ENCODE peak calls at places on chromosomes 16 and 17, in eight cellular contexts. G is NCI-H510A; M is ACHN; I is activated CD4-positive, alpha-beta T cell treated with anti-CD3 and anti-CD28 coated beads, Interleukin-2, amount 50 U/mL, for 48 hours; K is fibroblast of gingiva; C is cardiac muscle cell; R is activated CD8-positive, alpha-beta T cell treated with anti-CD3 and anti-CD28 coated beads, Interleukin-2, amount 10 ng/mL, durations not matched to agents 7 days and 5 days; Y is AG08395. D is an unnamed sample.

GRCh38 chr17:63973930-63974593 is 1.3 kb upstream of the SCN4A start:
- DNase-seq in Y (peak), G (peak), K (peak), I (no peak), R (no peak), C (no peak), M (peak), D (peak)

GRCh38 chr16:89642574-89642973 is 14.9 kb downstream of the CHMP1A start:
- DNase-seq in G (no peak), R (no peak), K (no peak), C (no peak), M (no peak), Y (no peak), I (no peak), D (no peak)

GRCh38 chr16:88402551-88402950 is 19.8 kb downstream of the ZNF469 start:
- DNase-seq in R (no peak), C (no peak), G (no peak), Y (no peak), M (no peak), K (no peak), I (no peak), D (no peak)

GRCh38 chr16:6827931-6828330 is 504.7 kb upstream of the RBFOX1 start:
- DNase-seq in M (no peak), I (no peak), Y (no peak), K (no peak), G (no peak), C (no peak), R (no peak), D (no peak)

GRCh38 chr17:48636177-48637018 is 10.2 kb upstream of the HOXB9 start:
- DNase-seq in R (peak), Y (peak), M (no peak), I (peak), G (peak), K (no peak), C (peak), D (peak)

GRCh38 chr16:17647879-17648649 is 177.3 kb upstream of the XYLT1 start:
- DNase-seq in Y (peak), G (no peak), C (no peak), I (no peak), K (no peak), R (no peak), M (no peak), D (no peak)

GRCh38 chr16:4683255-4684029 is 9.9 kb upstream of the NUDT16L1 start:
- DNase-seq in I (no peak), K (no peak), C (no peak), Y (no peak), G (no peak), R (no peak), M (no peak), D (no peak)

GRCh38 chr16:22641030-22641671 is 130.5 kb downstream of the NPIPB5 start:
- DNase-seq in R (peak), C (peak), I (no peak), G (no peak), Y (peak), K (no peak), M (peak), D (no peak)

GRCh38 chr17:38418693-38419507 is 9.4 kb upstream of the ARHGAP23 start:
- DNase-seq in Y (no peak), M (no peak), R (no peak), I (no peak), G (no peak), K (no peak), C (no peak), D (no peak)

GRCh38 chr17:14833201-14833773 is 431.8 kb downstream of the PMP22 start:
- DNase-seq in C (peak), I (no peak), K (peak), Y (peak), M (no peak), G (no peak), R (no peak), D (no peak)

GRCh38 chr17:42286411-42287295 is 1.6 kb upstream of the STAT5A start:
- DNase-seq in K (no peak), M (no peak), C (no peak), G (no peak), R (no peak), Y (no peak), I (no peak), D (no peak)

GRCh38 chr17:60525347-60525623 is 757 bp downstream of the APPBP2 start:
- DNase-seq in C (peak), I (peak), Y (no peak), G (no peak), K (no peak), R (no peak), M (no peak), D (no peak)

GRCh38 chr16:391885-392335 is 5.1 kb upstream of the NME4 start:
- DNase-seq in M (peak), C (peak), Y (peak), G (no peak), R (peak), I (peak), K (peak), D (no peak)

GRCh38 chr16:28623172-28623711 is 13.4 kb upstream of the SULT1A1 start:
- DNase-seq in Y (peak), C (peak), R (peak), K (no peak), G (peak), M (peak), I (peak), D (peak)

GRCh38 chr17:28247671-28248556 is 71.1 kb upstream of the TMEM97 start:
- DNase-seq in C (no peak), K (no peak), R (no peak), I (no peak), Y (no peak), G (no peak), M (no peak), D (no peak)

GRCh38 chr17:12631076-12631475 is 34.6 kb upstream of the MYOCD start:
- DNase-seq in K (no peak), R (no peak), M (no peak), I (no peak), G (no peak), Y (no peak), C (no peak), D (no peak)

GRCh38 chr17:14144513-14144912 is 75.2 kb downstream of the COX10 start:
- DNase-seq in G (no peak), I (no peak), C (no peak), M (no peak), Y (peak), R (no peak), K (no peak), D (no peak)

GRCh38 chr16:1669698-1670097 is 8.4 kb upstream of the JPT2 start:
- DNase-seq in C (no peak), M (no peak), K (no peak), Y (no peak), G (no peak), R (no peak), I (no peak), D (no peak)

GRCh38 chr16:30054959-30055553 is 10.5 kb upstream of the ALDOA start:
- DNase-seq in K (no peak), M (peak), R (peak), I (peak), C (no peak), G (no peak), Y (no peak), D (no peak)

GRCh38 chr16:88804173-88804551 is 573 bp downstream of the CDT1 start:
- DNase-seq in Y (no peak), R (no peak), M (no peak), C (no peak), I (no peak), G (no peak), K (no peak), D (no peak)

GRCh38 chr16:57534881-57535658 is 1.3 kb downstream of the CCDC102A start:
- DNase-seq in Y (no peak), G (no peak), K (no peak), R (peak), I (no peak), C (no peak), M (no peak), D (no peak)

GRCh38 chr16:19997264-19997663 is 76.4 kb downstream of the GPR139 start:
- DNase-seq in M (no peak), I (no peak), C (no peak), Y (no peak), K (no peak), G (peak), R (no peak), D (peak)

GRCh38 chr17:31740611-31741082 is 118.4 kb downstream of the COPRS start:
- DNase-seq in R (no peak), K (peak), M (no peak), Y (peak), G (no peak), I (no peak), C (peak), D (no peak)

GRCh38 chr17:66549731-66550207 is 247.4 kb downstream of the PRKCA start:
- DNase-seq in I (no peak), R (no peak), G (no peak), Y (peak), K (peak), C (peak), M (peak), D (no peak)

GRCh38 chr17:50421308-50422031 is 4.5 kb upstream of the ACSF2 start:
- DNase-seq in R (no peak), K (no peak), Y (no peak), I (peak), M (peak), C (peak), G (no peak), D (no peak)

GRCh38 chr16:46739934-46740333 is 8.2 kb downstream of the MYLK3 start:
- DNase-seq in R (no peak), I (no peak), M (no peak), Y (no peak), K (no peak), G (no peak), C (no peak), D (no peak)

GRCh38 chr17:3682033-3682432 is 13.4 kb downstream of the EMC6 start:
- DNase-seq in I (no peak), Y (no peak), K (no peak), R (no peak), G (no peak), C (no peak), M (no peak), D (no peak)

GRCh38 chr16:56681939-56682702 is at the start of gene MT1X:
- DNase-seq in I (peak), M (peak), K (peak), C (peak), Y (peak), G (peak), R (peak), D (peak)

GRCh38 chr17:31598921-31599571 is 207.6 kb downstream of the RAB11FIP4 start:
- DNase-seq in K (no peak), M (no peak), C (no peak), G (peak), I (no peak), Y (no peak), R (no peak), D (peak)

D was measured in NCI-H774.